ENCODE peak calls at places on chromosomes 12 and 14, in four cellular contexts. One of them, this sample, is unnamed.

GRCh38 chr14:36271939-36272907 is 48.2 kb downstream of the MBIP start:
- DNase-seq in H1: no peak
- DNase-seq in mesenchymal stem cell: no peak
- DNase-seq in trophoblast cell: no peak
- DNase-seq in this sample: no peak

GRCh38 chr12:53495903-53496751 is 3.1 kb downstream of the MAP3K12 start:
- DNase-seq in trophoblast cell: no peak
- DNase-seq in H1: no peak
- DNase-seq in mesenchymal stem cell: peak; percentile 90
- DNase-seq in this sample: peak; percentile 49

GRCh38 chr12:80634903-80635302 is 72.5 kb upstream of the MYF6 start:
- DNase-seq in trophoblast cell: no peak
- DNase-seq in H1: no peak
- DNase-seq in mesenchymal stem cell: no peak
- DNase-seq in this sample: no peak

GRCh38 chr12:129827985-129828384 is 75.8 kb downstream of the TMEM132D start:
- DNase-seq in trophoblast cell: no peak
- DNase-seq in mesenchymal stem cell: no peak
- DNase-seq in H1: no peak
- DNase-seq in this sample: no peak

GRCh38 chr14:44942436-44942835 is 19.3 kb downstream of the KLHL28 start:
- DNase-seq in H1: no peak
- DNase-seq in trophoblast cell: no peak
- DNase-seq in mesenchymal stem cell: no peak
- DNase-seq in this sample: no peak

GRCh38 chr12:50725011-50725899 is 38.6 kb upstream of the ATF1 start:
- DNase-seq in mesenchymal stem cell: no peak
- DNase-seq in trophoblast cell: no peak
- DNase-seq in H1: no peak
- DNase-seq in this sample: no peak

GRCh38 chr14:56002316-56002715 is 115.9 kb upstream of the PELI2 start:
- DNase-seq in trophoblast cell: no peak
- DNase-seq in H1: no peak
- DNase-seq in mesenchymal stem cell: no peak
- DNase-seq in this sample: no peak

GRCh38 chr14:79260406-79260805 is 950.9 kb downstream of the DIO2 start:
- DNase-seq in trophoblast cell: no peak
- DNase-seq in H1: no peak
- DNase-seq in mesenchymal stem cell: no peak
- DNase-seq in this sample: no peak

GRCh38 chr12:11075642-11076041 is 13.5 kb upstream of the TAS2R46 start:
- DNase-seq in mesenchymal stem cell: no peak
- DNase-seq in H1: no peak
- DNase-seq in trophoblast cell: no peak
- DNase-seq in this sample: no peak

GRCh38 chr12:13383379-13383778 is 186.9 kb downstream of the EMP1 start:
- DNase-seq in H1: no peak
- DNase-seq in mesenchymal stem cell: no peak
- DNase-seq in trophoblast cell: peak; percentile 15
- DNase-seq in this sample: no peak

DNA sequence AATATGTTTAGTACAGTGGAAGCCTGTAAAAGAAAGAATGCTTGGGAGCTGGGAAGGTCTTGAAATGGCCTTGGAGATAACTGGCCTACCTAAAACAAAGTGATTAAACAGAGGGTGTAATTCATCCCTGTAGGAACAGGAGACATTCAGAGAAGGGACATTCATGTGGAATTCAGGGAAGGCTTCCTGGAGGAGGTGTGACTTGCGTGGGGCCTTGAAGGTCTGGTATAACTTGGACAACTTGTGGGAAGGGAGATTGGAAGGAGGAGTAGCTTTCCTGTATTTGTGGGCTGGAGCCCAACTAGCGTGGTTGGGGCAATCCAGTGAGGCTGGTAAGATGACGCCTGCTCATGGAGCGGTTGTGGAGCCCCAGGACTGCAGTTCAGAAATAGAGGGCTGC is 156.4 kb downstream of the AACS start:
- DNase-seq in H1: no peak
- DNase-seq in mesenchymal stem cell: no peak
- DNase-seq in trophoblast cell: no peak
- DNase-seq in this sample: no peak
- H3K4me3 ChIP-seq in H1: no peak overlapping the region
- H3K4me3 ChIP-seq in mesenchymal stem cell: no peak overlapping the region
- H3K4me3 ChIP-seq in trophoblast cell: no peak overlapping the region
- H3K4me3 ChIP-seq in this sample: no peak overlapping the region

GRCh38 chr12:99128246-99128645 is 483.2 kb downstream of the APAF1 start:
- DNase-seq in trophoblast cell: no peak
- DNase-seq in H1: no peak
- DNase-seq in mesenchymal stem cell: no peak
- DNase-seq in this sample: no peak

GRCh38 chr12:99135376-99135775 is 490.3 kb downstream of the APAF1 start:
- DNase-seq in mesenchymal stem cell: no peak
- DNase-seq in H1: no peak
- DNase-seq in trophoblast cell: no peak
- DNase-seq in this sample: no peak

GRCh38 chr12:99131761-99132199 is 486.7 kb downstream of the APAF1 start:
- DNase-seq in trophoblast cell: no peak
- DNase-seq in mesenchymal stem cell: no peak
- DNase-seq in H1: peak; percentile 51
- DNase-seq in this sample: peak; percentile 76

GRCh38 chr12:99130808-99131538 is 485.9 kb downstream of the APAF1 start:
- DNase-seq in H1: no peak
- DNase-seq in mesenchymal stem cell: no peak
- DNase-seq in trophoblast cell: no peak
- DNase-seq in this sample: no peak
- H2BK12ac ChIP-seq in H1: peak overlapping the region; percentile 40
- H2BK12ac ChIP-seq in mesenchymal stem cell: no peak overlapping the region
- H2BK12ac ChIP-seq in trophoblast cell: no peak overlapping the region
- H2BK12ac ChIP-seq in this sample: no peak overlapping the region

DNA sequence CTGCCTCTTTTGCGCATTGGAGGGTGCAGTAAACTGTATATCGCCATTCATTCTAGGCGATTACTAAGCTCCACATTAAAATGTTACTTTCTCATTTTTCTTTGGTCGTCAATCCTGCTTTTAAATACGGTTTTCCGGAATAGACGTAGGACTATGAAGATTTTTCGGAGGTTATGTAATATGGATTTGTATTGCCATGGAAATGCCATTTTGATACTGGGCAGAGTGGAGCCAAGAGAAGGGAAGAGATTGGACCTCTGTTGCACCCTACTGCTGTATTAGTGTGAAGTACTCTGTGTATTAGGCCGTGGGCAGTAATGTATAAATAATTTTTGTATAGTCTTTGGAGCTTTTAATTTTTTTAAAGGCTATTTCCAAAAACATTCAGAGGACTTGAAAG is 992 bp downstream of the RBM25 start:
- DNase-seq in trophoblast cell: no peak
- DNase-seq in mesenchymal stem cell: peak; percentile 63
- DNase-seq in H1: no peak
- DNase-seq in this sample: no peak
- H3K4me3 ChIP-seq in trophoblast cell: peak overlapping the region; percentile 92
- H3K4me3 ChIP-seq in mesenchymal stem cell: peak overlapping the region; percentile 94
- H3K4me3 ChIP-seq in H1: peak overlapping the region; percentile 94
- H3K4me3 ChIP-seq in this sample: peak overlapping the region; percentile 89

GRCh38 chr12:29222200-29222599 is 73.1 kb downstream of the FAR2 start:
- DNase-seq in H1: no peak
- DNase-seq in mesenchymal stem cell: no peak
- DNase-seq in trophoblast cell: no peak
- DNase-seq in this sample: no peak
- H2BK12ac ChIP-seq in H1: no peak overlapping the region
- H2BK12ac ChIP-seq in mesenchymal stem cell: no peak overlapping the region
- H2BK12ac ChIP-seq in trophoblast cell: no peak overlapping the region
- H2BK12ac ChIP-seq in this sample: no peak overlapping the region

DNA sequence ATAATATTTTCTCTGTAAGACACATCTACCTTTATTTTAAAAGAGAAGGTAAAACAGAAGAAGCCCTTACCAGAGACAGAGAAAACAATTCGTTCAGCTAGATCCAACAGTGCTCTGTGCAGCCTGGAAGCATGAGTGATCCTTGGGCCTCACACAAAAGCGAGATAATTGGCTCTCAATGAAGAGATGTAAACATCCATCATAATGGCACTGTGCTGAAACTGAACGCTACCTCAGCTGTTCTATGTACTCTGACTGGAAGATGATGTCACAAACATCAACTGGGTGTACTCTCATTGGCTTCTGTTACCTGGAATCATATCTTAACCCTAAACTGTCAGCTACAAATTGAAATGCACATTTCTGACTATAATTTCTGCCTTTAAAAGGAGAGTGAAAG is at the start of gene MGAT4C:
- DNase-seq in H1: no peak
- DNase-seq in trophoblast cell: no peak
- DNase-seq in mesenchymal stem cell: peak; percentile 18
- DNase-seq in this sample: no peak
- H3K4me3 ChIP-seq in H1: no peak within 1 kb of the TSS
- H3K4me3 ChIP-seq in trophoblast cell: no peak within 1 kb of the TSS
- H3K4me3 ChIP-seq in mesenchymal stem cell: no peak within 1 kb of the TSS
- H3K4me3 ChIP-seq in this sample: no peak within 1 kb of the TSS

DNA sequence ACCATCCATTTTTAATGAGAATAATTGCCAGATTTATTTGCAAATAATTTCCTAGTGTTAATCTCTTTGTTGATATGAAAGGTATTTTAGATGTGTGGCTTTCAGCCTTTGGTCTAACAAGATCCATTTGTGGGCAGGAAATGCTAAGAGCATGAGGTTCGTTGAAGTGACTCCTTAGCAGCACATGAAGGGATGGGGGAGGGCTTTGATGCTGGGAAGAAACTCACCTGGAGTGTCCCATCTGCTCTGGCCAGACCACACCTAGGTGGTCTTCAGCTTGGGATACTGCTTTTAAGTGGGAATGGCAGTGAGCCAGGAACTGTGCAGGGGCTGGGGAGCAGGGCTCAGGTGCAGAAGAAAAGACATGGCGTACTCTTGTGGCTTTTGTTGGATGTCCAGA is 13.6 kb downstream of the SFSWAP start:
- DNase-seq in trophoblast cell: no peak
- DNase-seq in H1: no peak
- DNase-seq in mesenchymal stem cell: no peak
- DNase-seq in this sample: no peak
- H2BK12ac ChIP-seq in trophoblast cell: no peak overlapping the region
- H2BK12ac ChIP-seq in H1: peak overlapping the region; percentile 95
- H2BK12ac ChIP-seq in mesenchymal stem cell: no peak overlapping the region
- H2BK12ac ChIP-seq in this sample: no peak overlapping the region

GRCh38 chr14:61699092-61699491 is 3.8 kb downstream of the HIF1A start:
- DNase-seq in trophoblast cell: no peak
- DNase-seq in mesenchymal stem cell: no peak
- DNase-seq in H1: no peak
- DNase-seq in this sample: no peak
- H3K4me3 ChIP-seq in trophoblast cell: no peak overlapping the region
- H3K4me3 ChIP-seq in mesenchymal stem cell: peak overlapping the region; percentile 96
- H3K4me3 ChIP-seq in H1: peak overlapping the region; percentile 98
- H3K4me3 ChIP-seq in this sample: no peak overlapping the region

This sample was measured in neuronal stem cell.